ENCODE peak calls at places on chromosomes 12 and 14, in four cellular contexts. One of them, this sample, is unnamed.

GRCh38 chr14:90715495-90715894 is 100.7 kb downstream of the TTC7B start:
- DNase-seq in GM13977: no peak
- DNase-seq in cardiac fibroblast: no peak
- DNase-seq in heart left ventricle: no peak
- DNase-seq in this sample: no peak

GRCh38 chr14:99132821-99133562 is 139.0 kb downstream of the BCL11B start:
- DNase-seq in GM13977: no peak
- DNase-seq in cardiac fibroblast: no peak
- DNase-seq in heart left ventricle: no peak
- DNase-seq in this sample: no peak

GRCh38 chr14:99519347-99519881 is 38.2 kb downstream of the CCNK start:
- DNase-seq in GM13977: no peak
- DNase-seq in cardiac fibroblast: no peak
- DNase-seq in heart left ventricle: peak
- DNase-seq in this sample: no peak

GRCh38 chr14:105241641-105242040 is 6.7 kb upstream of the BTBD6 start:
- DNase-seq in GM13977: no peak
- DNase-seq in cardiac fibroblast: no peak
- DNase-seq in heart left ventricle: peak
- DNase-seq in this sample: no peak

GRCh38 chr12:120965534-120966091 is 12.7 kb upstream of the HNF1A start:
- DNase-seq in GM13977: no peak
- DNase-seq in cardiac fibroblast: no peak
- DNase-seq in heart left ventricle: no peak
- DNase-seq in this sample: no peak

GRCh38 chr12:123270380-123271181 is 1.1 kb downstream of the CDK2AP1 start:
- DNase-seq in GM13977: peak
- DNase-seq in cardiac fibroblast: peak
- DNase-seq in heart left ventricle: peak
- DNase-seq in this sample: peak

GRCh38 chr14:54603362-54603761 is 36.4 kb downstream of the SAMD4A start:
- DNase-seq in GM13977: no peak
- DNase-seq in cardiac fibroblast: peak
- DNase-seq in heart left ventricle: no peak
- DNase-seq in this sample: no peak

GRCh38 chr12:50598321-50598862 is 93.6 kb downstream of the DIP2B start:
- DNase-seq in GM13977: peak
- DNase-seq in cardiac fibroblast: peak
- DNase-seq in heart left ventricle: no peak
- DNase-seq in this sample: peak

GRCh38 chr12:80602455-80602854 is 105.0 kb upstream of the MYF6 start:
- DNase-seq in GM13977: no peak
- DNase-seq in cardiac fibroblast: no peak
- DNase-seq in heart left ventricle: no peak
- DNase-seq in this sample: no peak

GRCh38 chr12:120010661-120011230 is 21.7 kb downstream of the BICDL1 start:
- DNase-seq in GM13977: no peak
- DNase-seq in cardiac fibroblast: no peak
- DNase-seq in heart left ventricle: no peak
- DNase-seq in this sample: no peak

GRCh38 chr12:67826946-67827719 is 162.1 kb upstream of the IFNG-AS1 start:
- DNase-seq in GM13977: no peak
- DNase-seq in cardiac fibroblast: peak
- DNase-seq in heart left ventricle: no peak
- DNase-seq in this sample: no peak

GRCh38 chr12:130254476-130255276 is 83.0 kb upstream of the PIWIL1 start:
- DNase-seq in GM13977: no peak
- DNase-seq in cardiac fibroblast: no peak
- DNase-seq in heart left ventricle: no peak
- DNase-seq in this sample: no peak

GRCh38 chr14:73254247-73255004 is 17.1 kb downstream of the PAPLN start:
- DNase-seq in GM13977: no peak
- DNase-seq in cardiac fibroblast: no peak
- DNase-seq in heart left ventricle: no peak
- DNase-seq in this sample: no peak

GRCh38 chr14:34715108-34715863 is 893 bp upstream of the CFL2 start:
- DNase-seq in GM13977: no peak
- DNase-seq in cardiac fibroblast: no peak
- DNase-seq in heart left ventricle: no peak
- DNase-seq in this sample: no peak

GRCh38 chr12:51886021-51886710 is 1.7 kb upstream of the ANKRD33 start:
- DNase-seq in GM13977: no peak
- DNase-seq in cardiac fibroblast: peak
- DNase-seq in heart left ventricle: peak
- DNase-seq in this sample: peak

GRCh38 chr12:13719986-13720385 is 261.4 kb downstream of the GRIN2B start:
- DNase-seq in GM13977: no peak
- DNase-seq in cardiac fibroblast: no peak
- DNase-seq in heart left ventricle: no peak
- DNase-seq in this sample: no peak
- TF ChIP-seq CTCF in GM13977: no peak
- TF ChIP-seq CTCF in cardiac fibroblast: no peak
- TF ChIP-seq CTCF in heart left ventricle: no peak
- TF ChIP-seq CTCF in this sample: no peak

GRCh38 chr14:91752956-91753355 is 21.1 kb upstream of the CATSPERB start:
- DNase-seq in GM13977: no peak
- DNase-seq in cardiac fibroblast: no peak
- DNase-seq in heart left ventricle: no peak
- DNase-seq in this sample: no peak

GRCh38 chr14:91750634-91751198 is 18.8 kb upstream of the CATSPERB start:
- DNase-seq in GM13977: no peak
- DNase-seq in cardiac fibroblast: no peak
- DNase-seq in heart left ventricle: no peak
- DNase-seq in this sample: no peak

GRCh38 chr14:91748049-91748448 is 16.2 kb upstream of the CATSPERB start:
- DNase-seq in GM13977: no peak
- DNase-seq in cardiac fibroblast: no peak
- DNase-seq in heart left ventricle: no peak
- DNase-seq in this sample: no peak

GRCh38 chr14:91751719-91752118 is 19.8 kb upstream of the CATSPERB start:
- DNase-seq in GM13977: no peak
- DNase-seq in cardiac fibroblast: no peak
- DNase-seq in heart left ventricle: no peak
- DNase-seq in this sample: no peak

DNA sequence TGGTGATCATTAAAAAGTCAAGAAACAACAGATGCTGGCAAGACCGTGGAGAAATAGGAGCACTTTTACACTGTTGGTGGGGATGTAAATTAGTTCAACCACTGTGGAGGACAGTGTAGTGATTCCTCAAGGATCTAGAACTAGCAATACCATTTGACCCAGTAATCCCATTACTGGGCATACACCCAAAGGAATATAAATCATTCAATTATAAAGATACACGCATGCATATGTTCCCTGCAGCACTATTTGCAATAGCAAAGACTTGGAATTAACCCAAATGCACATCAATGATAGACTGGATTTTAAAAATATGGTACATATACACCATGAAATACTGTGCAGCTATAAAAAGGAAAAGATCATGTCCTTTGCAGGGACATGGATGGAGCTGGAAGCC is 18.0 kb upstream of the CATSPERB start:
- DNase-seq in GM13977: no peak
- DNase-seq in cardiac fibroblast: no peak
- DNase-seq in heart left ventricle: no peak
- DNase-seq in this sample: no peak
- TF ChIP-seq CTCF in GM13977: no peak
- TF ChIP-seq CTCF in cardiac fibroblast: no peak
- TF ChIP-seq CTCF in heart left ventricle: no peak
- TF ChIP-seq CTCF in this sample: no peak

GRCh38 chr12:9753042-9753820 is 7.5 kb downstream of the CD69 start:
- DNase-seq in GM13977: no peak
- DNase-seq in cardiac fibroblast: no peak
- DNase-seq in heart left ventricle: no peak
- DNase-seq in this sample: no peak

GRCh38 chr12:9750276-9751203 is 10.2 kb downstream of the CD69 start:
- DNase-seq in GM13977: peak
- DNase-seq in cardiac fibroblast: peak
- DNase-seq in heart left ventricle: peak
- DNase-seq in this sample: peak

GRCh38 chr12:9752145-9752717 is 8.5 kb downstream of the CD69 start:
- DNase-seq in GM13977: no peak
- DNase-seq in cardiac fibroblast: no peak
- DNase-seq in heart left ventricle: no peak
- DNase-seq in this sample: no peak

GRCh38 chr12:9754097-9754964 is 6.4 kb downstream of the CD69 start:
- DNase-seq in GM13977: no peak
- DNase-seq in cardiac fibroblast: no peak
- DNase-seq in heart left ventricle: no peak
- DNase-seq in this sample: no peak

GRCh38 chr12:9751204-9752144 is 9.2 kb downstream of the CD69 start:
- DNase-seq in GM13977: no peak
- DNase-seq in cardiac fibroblast: peak
- DNase-seq in heart left ventricle: no peak
- DNase-seq in this sample: no peak
- TF ChIP-seq CTCF in GM13977: peak
- TF ChIP-seq CTCF in cardiac fibroblast: peak
- TF ChIP-seq CTCF in heart left ventricle: no peak
- TF ChIP-seq CTCF in this sample: peak

DNA sequence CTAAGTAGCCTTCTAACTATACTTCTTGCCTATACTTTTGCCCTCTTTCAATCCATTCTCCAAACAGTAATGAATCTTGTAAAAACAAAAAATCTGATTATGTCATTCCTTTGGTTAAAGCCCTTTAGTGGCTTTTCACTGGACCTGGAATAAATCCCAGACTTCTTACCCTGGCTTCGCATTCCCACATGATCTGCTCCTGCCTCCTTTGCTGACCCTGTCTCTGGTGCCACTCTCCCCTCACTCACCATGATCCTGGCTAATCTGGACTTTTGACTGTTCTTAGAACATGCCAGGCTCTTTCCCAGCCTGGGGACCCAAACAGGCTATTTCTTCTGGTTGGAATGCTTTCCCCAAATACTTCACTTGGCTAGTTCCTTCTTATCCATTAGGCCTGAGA is 7.9 kb downstream of the MIA2 start:
- DNase-seq in GM13977: no peak
- DNase-seq in cardiac fibroblast: no peak
- DNase-seq in heart left ventricle: no peak
- DNase-seq in this sample: no peak
- TF ChIP-seq CTCF in GM13977: no peak
- TF ChIP-seq CTCF in cardiac fibroblast: no peak
- TF ChIP-seq CTCF in heart left ventricle: no peak
- TF ChIP-seq CTCF in this sample: no peak

GRCh38 chr12:14989790-14990189 is 16.9 kb downstream of the PDE6H start:
- DNase-seq in GM13977: no peak
- DNase-seq in cardiac fibroblast: no peak
- DNase-seq in heart left ventricle: no peak
- DNase-seq in this sample: no peak

GRCh38 chr12:14982986-14983385 is 10.1 kb downstream of the PDE6H start:
- DNase-seq in GM13977: no peak
- DNase-seq in cardiac fibroblast: no peak
- DNase-seq in heart left ventricle: no peak
- DNase-seq in this sample: no peak

GRCh38 chr12:14984036-14984435 is 11.2 kb downstream of the PDE6H start:
- DNase-seq in GM13977: no peak
- DNase-seq in cardiac fibroblast: no peak
- DNase-seq in heart left ventricle: no peak
- DNase-seq in this sample: no peak

GRCh38 chr12:14988035-14988434 is 15.2 kb downstream of the PDE6H start:
- DNase-seq in GM13977: no peak
- DNase-seq in cardiac fibroblast: no peak
- DNase-seq in heart left ventricle: no peak
- DNase-seq in this sample: no peak

DNA sequence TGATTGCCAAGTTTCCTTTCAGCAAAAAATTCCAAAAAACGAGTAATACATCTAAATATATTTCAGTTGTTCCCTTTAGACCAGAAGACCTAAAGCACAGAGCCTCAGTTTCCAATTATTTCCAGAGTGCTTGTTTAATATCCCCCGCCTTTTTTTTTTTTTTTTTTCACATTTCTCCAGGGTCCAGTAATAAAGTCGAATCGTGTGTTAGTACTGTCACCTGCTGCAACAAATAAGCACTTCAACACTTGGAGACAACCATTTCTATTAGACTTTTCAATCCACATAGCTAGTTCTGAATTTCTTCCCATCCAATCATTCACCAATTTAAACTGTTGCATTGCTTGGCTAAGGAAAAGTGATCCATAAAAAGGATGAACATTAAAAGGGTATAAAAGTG is 13.6 kb downstream of the PDE6H start:
- DNase-seq in GM13977: no peak
- DNase-seq in cardiac fibroblast: no peak
- DNase-seq in heart left ventricle: no peak
- DNase-seq in this sample: no peak
- TF ChIP-seq CTCF in GM13977: no peak
- TF ChIP-seq CTCF in cardiac fibroblast: no peak
- TF ChIP-seq CTCF in heart left ventricle: peak
- TF ChIP-seq CTCF in this sample: no peak

GRCh38 chr14:55805250-55805649 is 225.2 kb downstream of the KTN1 start:
- DNase-seq in GM13977: no peak
- DNase-seq in cardiac fibroblast: no peak
- DNase-seq in heart left ventricle: no peak
- DNase-seq in this sample: no peak

GRCh38 chr14:55803506-55804197 is 223.6 kb downstream of the KTN1 start:
- DNase-seq in GM13977: no peak
- DNase-seq in cardiac fibroblast: peak
- DNase-seq in heart left ventricle: no peak
- DNase-seq in this sample: no peak

GRCh38 chr14:55801121-55801520 is 221.1 kb downstream of the KTN1 start:
- DNase-seq in GM13977: no peak
- DNase-seq in cardiac fibroblast: no peak
- DNase-seq in heart left ventricle: no peak
- DNase-seq in this sample: no peak

GRCh38 chr14:55804198-55804553 is 224.2 kb downstream of the KTN1 start:
- DNase-seq in GM13977: no peak
- DNase-seq in cardiac fibroblast: no peak
- DNase-seq in heart left ventricle: no peak
- DNase-seq in this sample: no peak

GRCh38 chr14:55802986-55803431 is 223.0 kb downstream of the KTN1 start:
- DNase-seq in GM13977: no peak
- DNase-seq in cardiac fibroblast: no peak
- DNase-seq in heart left ventricle: no peak
- DNase-seq in this sample: no peak
- TF ChIP-seq CTCF in GM13977: no peak
- TF ChIP-seq CTCF in cardiac fibroblast: peak
- TF ChIP-seq CTCF in heart left ventricle: no peak
- TF ChIP-seq CTCF in this sample: no peak

GRCh38 chr14:68719634-68720384 is 73.1 kb downstream of the ZFP36L1 start:
- DNase-seq in GM13977: no peak
- DNase-seq in cardiac fibroblast: no peak
- DNase-seq in heart left ventricle: no peak
- DNase-seq in this sample: no peak

GRCh38 chr14:68722186-68722585 is 70.7 kb downstream of the ZFP36L1 start:
- DNase-seq in GM13977: no peak
- DNase-seq in cardiac fibroblast: no peak
- DNase-seq in heart left ventricle: no peak
- DNase-seq in this sample: no peak

GRCh38 chr14:68715032-68715924 is 77.6 kb downstream of the ZFP36L1 start:
- DNase-seq in GM13977: no peak
- DNase-seq in cardiac fibroblast: peak
- DNase-seq in heart left ventricle: no peak
- DNase-seq in this sample: no peak

GRCh38 chr14:68716698-68717097 is 76.2 kb downstream of the ZFP36L1 start:
- DNase-seq in GM13977: no peak
- DNase-seq in cardiac fibroblast: no peak
- DNase-seq in heart left ventricle: no peak
- DNase-seq in this sample: no peak

GRCh38 chr14:68718033-68718725 is 74.7 kb downstream of the ZFP36L1 start:
- DNase-seq in GM13977: no peak
- DNase-seq in cardiac fibroblast: no peak
- DNase-seq in heart left ventricle: no peak
- DNase-seq in this sample: no peak
- TF ChIP-seq CTCF in GM13977: no peak
- TF ChIP-seq CTCF in cardiac fibroblast: peak
- TF ChIP-seq CTCF in heart left ventricle: no peak
- TF ChIP-seq CTCF in this sample: no peak

GRCh38 chr12:84502907-84503787 is 409.5 kb downstream of the SLC6A15 start:
- DNase-seq in GM13977: peak
- DNase-seq in cardiac fibroblast: peak
- DNase-seq in heart left ventricle: peak
- DNase-seq in this sample: peak
- TF ChIP-seq CTCF in GM13977: peak
- TF ChIP-seq CTCF in cardiac fibroblast: peak
- TF ChIP-seq CTCF in heart left ventricle: peak
- TF ChIP-seq CTCF in this sample: peak

This sample was measured in GM20000.